ENCODE peak calls at places on chromosomes 3 and 15, in nine cellular contexts. P is epithelial cell of esophagus, A is amniotic stem cell, M is IMR-90, G is NCI-H1436, J is SJSA1, Y is left kidney, U is M059J, Q is NCI-H510A treated with DMSO at 0.1 percent for 48 hours. H is an unnamed sample.

GRCh38 chr3:67647390-67647878 is 7.0 kb downstream of the SUCLG2 start:
- DNase-seq in P (peak), A (peak), M (peak), G (no peak), J (peak), Y (no peak), U (peak), Q (no peak), H (no peak)

GRCh38 chr15:56428821-56429458 is 36.0 kb downstream of the MNS1 start:
- DNase-seq in P (peak), A (no peak), M (peak), G (peak), J (peak), Y (peak), U (peak), Q (peak), H (no peak)

GRCh38 chr3:46893146-46893748 is 15.7 kb downstream of the PTH1R start:
- DNase-seq in P (no peak), A (no peak), M (no peak), G (no peak), J (no peak), Y (no peak), U (no peak), Q (no peak), H (no peak)

GRCh38 chr15:71357357-71357756 is 242.1 kb downstream of the THSD4 start:
- DNase-seq in P (no peak), A (no peak), M (no peak), G (no peak), J (no peak), Y (peak), U (no peak), Q (no peak), H (no peak)

GRCh38 chr3:72957303-72957702 is 39.3 kb upstream of the PPP4R2 start:
- DNase-seq in P (no peak), A (no peak), M (no peak), G (no peak), J (no peak), Y (no peak), U (no peak), Q (no peak), H (no peak)

GRCh38 chr3:10198761-10199688 is 34.3 kb downstream of the IRAK2 start:
- DNase-seq in P (peak), A (no peak), M (peak), G (no peak), J (no peak), Y (no peak), U (peak), Q (no peak), H (peak)

GRCh38 chr3:159732172-159733111 is 256.2 kb upstream of the IL12A start:
- DNase-seq in P (peak), A (peak), M (peak), G (no peak), J (peak), Y (peak), U (peak), Q (no peak), H (no peak)

GRCh38 chr3:15492847-15493360 is 28.6 kb downstream of the COLQ start:
- DNase-seq in P (no peak), A (no peak), M (no peak), G (no peak), J (no peak), Y (no peak), U (no peak), Q (no peak), H (no peak)

GRCh38 chr3:44105571-44105970 is 136.1 kb upstream of the TOPAZ1 start:
- DNase-seq in P (no peak), A (no peak), M (no peak), G (no peak), J (no peak), Y (no peak), U (no peak), Q (no peak), H (no peak)

GRCh38 chr3:125300416-125300815 is 74.7 kb downstream of the ZNF148 start:
- DNase-seq in P (peak), A (peak), M (peak), G (no peak), J (no peak), Y (no peak), U (peak), Q (no peak), H (no peak)

GRCh38 chr3:14388200-14388599 is 14.2 kb upstream of the SLC6A6 start:
- DNase-seq in P (no peak), A (no peak), M (peak), G (no peak), J (no peak), Y (no peak), U (no peak), Q (no peak), H (no peak)

GRCh38 chr3:124295358-124295757 is 303.4 kb upstream of the ROPN1 start:
- DNase-seq in P (no peak), A (no peak), M (no peak), G (no peak), J (no peak), Y (no peak), U (peak), Q (no peak), H (no peak)

GRCh38 chr3:175956964-175957363 is 1097.8 kb downstream of the NAALADL2 start:
- DNase-seq in P (peak), A (no peak), M (peak), G (no peak), J (no peak), Y (peak), U (peak), Q (no peak), H (no peak)

GRCh38 chr15:39403674-39404117 is 177.2 kb upstream of the THBS1 start:
- DNase-seq in P (peak), A (no peak), M (peak), G (peak), J (peak), Y (peak), U (peak), Q (peak), H (no peak)

GRCh38 chr3:70832035-70832795 is 519.8 kb upstream of the MDFIC2 start:
- DNase-seq in P (peak), A (no peak), M (peak), G (no peak), J (no peak), Y (no peak), U (peak), Q (no peak), H (no peak)